ENCODE peak calls at places on chromosomes 13 and 19, in six cellular contexts. One of them, this sample, is unnamed.

GRCh38 chr19:38386968-38387549 is 775 bp downstream of the GGN start:
- DNase-seq in GM12878: no peak
- DNase-seq in GM12891: no peak
- DNase-seq in H1: no peak
- DNase-seq in HepG2: no peak
- DNase-seq in K562: peak; percentile 42
- DNase-seq in this sample: no peak

GRCh38 chr19:45276284-45276687 is 25.2 kb downstream of the MARK4 start:
- DNase-seq in GM12878: no peak
- DNase-seq in GM12891: no peak
- DNase-seq in H1: no peak
- DNase-seq in HepG2: peak; percentile 87
- DNase-seq in K562: no peak
- DNase-seq in this sample: no peak

GRCh38 chr19:19502808-19503602 is 12.3 kb downstream of the TSSK6 start:
- DNase-seq in GM12878: no peak
- DNase-seq in GM12891: no peak
- DNase-seq in H1: no peak
- DNase-seq in HepG2: no peak
- DNase-seq in K562: no peak
- DNase-seq in this sample: no peak

GRCh38 chr19:5436101-5436947 is 18.9 kb upstream of the ZNRF4 start:
- DNase-seq in GM12878: no peak
- DNase-seq in GM12891: no peak
- DNase-seq in H1: peak; percentile 96
- DNase-seq in HepG2: no peak
- DNase-seq in K562: peak; percentile 99
- DNase-seq in this sample: no peak

GRCh38 chr19:6540918-6541689 is 10.3 kb downstream of the TNFSF9 start:
- DNase-seq in GM12878: no peak
- DNase-seq in GM12891: no peak
- DNase-seq in H1: no peak
- DNase-seq in HepG2: no peak
- DNase-seq in K562: no peak
- DNase-seq in this sample: no peak

GRCh38 chr13:52991344-52992020 is 37.1 kb upstream of the OLFM4 start:
- DNase-seq in GM12878: no peak
- DNase-seq in GM12891: no peak
- DNase-seq in H1: no peak
- DNase-seq in HepG2: no peak
- DNase-seq in K562: no peak
- DNase-seq in this sample: no peak

GRCh38 chr13:20566424-20566916 is 487 bp upstream of the IFT88 start:
- DNase-seq in GM12878: no peak
- DNase-seq in GM12891: no peak
- DNase-seq in H1: no peak
- DNase-seq in HepG2: peak; percentile 76
- DNase-seq in K562: no peak
- DNase-seq in this sample: no peak

GRCh38 chr19:47891923-47892666 is 6.0 kb upstream of the SULT2A1 start:
- DNase-seq in GM12878: no peak
- DNase-seq in GM12891: no peak
- DNase-seq in H1: no peak
- DNase-seq in HepG2: peak; percentile 99
- DNase-seq in K562: peak; percentile 81
- DNase-seq in this sample: no peak

GRCh38 chr13:74975122-74975521 is 506.8 kb downstream of the TBC1D4 start:
- DNase-seq in GM12878: no peak
- DNase-seq in GM12891: no peak
- DNase-seq in H1: no peak
- DNase-seq in HepG2: no peak
- DNase-seq in K562: no peak
- DNase-seq in this sample: no peak

GRCh38 chr13:86282450-86282849 is 483.2 kb upstream of the SLITRK6 start:
- DNase-seq in GM12878: peak; percentile 20
- DNase-seq in GM12891: no peak
- DNase-seq in H1: no peak
- DNase-seq in HepG2: no peak
- DNase-seq in K562: no peak
- DNase-seq in this sample: no peak

GRCh38 chr13:80454245-80454644 is 113.3 kb upstream of the SPRY2 start:
- DNase-seq in GM12878: peak; percentile 34
- DNase-seq in GM12891: no peak
- DNase-seq in H1: no peak
- DNase-seq in HepG2: no peak
- DNase-seq in K562: no peak
- DNase-seq in this sample: no peak

GRCh38 chr13:90201198-90201597 is 1146.3 kb upstream of the MIR17HG start:
- DNase-seq in GM12878: no peak
- DNase-seq in GM12891: no peak
- DNase-seq in H1: no peak
- DNase-seq in HepG2: no peak
- DNase-seq in K562: no peak
- DNase-seq in this sample: no peak

GRCh38 chr19:2546128-2547032 is 70.5 kb downstream of the GADD45B start:
- DNase-seq in GM12878: no peak
- DNase-seq in GM12891: no peak
- DNase-seq in H1: peak; percentile 73
- DNase-seq in HepG2: peak; percentile 88
- DNase-seq in K562: peak; percentile 31
- DNase-seq in this sample: no peak

GRCh38 chr13:86932935-86933334 is 738.2 kb upstream of the SLITRK5 start:
- DNase-seq in GM12878: no peak
- DNase-seq in GM12891: no peak
- DNase-seq in H1: no peak
- DNase-seq in HepG2: no peak
- DNase-seq in K562: no peak
- DNase-seq in this sample: no peak

GRCh38 chr19:52391135-52391534 is 6.5 kb upstream of the ZNF528 start:
- DNase-seq in GM12878: no peak
- DNase-seq in GM12891: no peak
- DNase-seq in H1: no peak
- DNase-seq in HepG2: no peak
- DNase-seq in K562: no peak
- DNase-seq in this sample: no peak

GRCh38 chr19:7540761-7541480 is 5.4 kb downstream of the PNPLA6 start:
- DNase-seq in GM12878: no peak
- DNase-seq in GM12891: no peak
- DNase-seq in H1: peak; percentile 92
- DNase-seq in HepG2: no peak
- DNase-seq in K562: peak; percentile 88
- DNase-seq in this sample: no peak

GRCh38 chr19:53873451-53874383 is 6.0 kb downstream of the MYADM start:
- DNase-seq in GM12878: no peak
- DNase-seq in GM12891: no peak
- DNase-seq in H1: no peak
- DNase-seq in HepG2: no peak
- DNase-seq in K562: no peak
- DNase-seq in this sample: no peak

GRCh38 chr13:44207476-44207875 is 166.1 kb upstream of the SERP2 start:
- DNase-seq in GM12878: no peak
- DNase-seq in GM12891: no peak
- DNase-seq in H1: no peak
- DNase-seq in HepG2: no peak
- DNase-seq in K562: no peak
- DNase-seq in this sample: no peak

GRCh38 chr19:35717665-35718344 is at the start of gene KMT2B:
- DNase-seq in GM12878: no peak
- DNase-seq in GM12891: peak; percentile 99
- DNase-seq in H1: peak; percentile 94
- DNase-seq in HepG2: no peak
- DNase-seq in K562: peak; percentile 93
- DNase-seq in this sample: peak; percentile 99

GRCh38 chr19:18865973-18866799 is 29.8 kb downstream of the CERS1 start:
- DNase-seq in GM12878: no peak
- DNase-seq in GM12891: peak; percentile 97
- DNase-seq in H1: peak; percentile 96
- DNase-seq in HepG2: peak; percentile 35
- DNase-seq in K562: peak; percentile 91
- DNase-seq in this sample: peak; percentile 87

GRCh38 chr13:38898481-38898880 is 92.2 kb downstream of the STOML3 start:
- DNase-seq in GM12878: no peak
- DNase-seq in GM12891: no peak
- DNase-seq in H1: no peak
- DNase-seq in HepG2: no peak
- DNase-seq in K562: no peak
- DNase-seq in this sample: no peak

GRCh38 chr13:47069133-47069532 is 172.3 kb upstream of the HTR2A start:
- DNase-seq in GM12878: no peak
- DNase-seq in GM12891: no peak
- DNase-seq in H1: no peak
- DNase-seq in HepG2: no peak
- DNase-seq in K562: no peak
- DNase-seq in this sample: no peak

GRCh38 chr13:98279473-98280175 is 102.6 kb upstream of the RNF113B start:
- DNase-seq in GM12878: peak; percentile 41
- DNase-seq in GM12891: no peak
- DNase-seq in H1: no peak
- DNase-seq in HepG2: no peak
- DNase-seq in K562: no peak
- DNase-seq in this sample: no peak

GRCh38 chr19:38318595-38319142 is 976 bp upstream of the KCNK6 start:
- DNase-seq in GM12878: no peak
- DNase-seq in GM12891: no peak
- DNase-seq in H1: no peak
- DNase-seq in HepG2: no peak
- DNase-seq in K562: no peak
- DNase-seq in this sample: no peak

GRCh38 chr13:42064259-42064658 is 15.8 kb downstream of the DGKH start:
- DNase-seq in GM12878: no peak
- DNase-seq in GM12891: no peak
- DNase-seq in H1: no peak
- DNase-seq in HepG2: no peak
- DNase-seq in K562: no peak
- DNase-seq in this sample: no peak

GRCh38 chr13:52051400-52051799 is 26.9 kb downstream of the UTP14C start:
- DNase-seq in GM12878: no peak
- DNase-seq in GM12891: no peak
- DNase-seq in H1: no peak
- DNase-seq in HepG2: no peak
- DNase-seq in K562: no peak
- DNase-seq in this sample: no peak

GRCh38 chr13:41763772-41764171 is 197.1 kb downstream of the VWA8 start:
- DNase-seq in GM12878: no peak
- DNase-seq in GM12891: no peak
- DNase-seq in H1: no peak
- DNase-seq in HepG2: no peak
- DNase-seq in K562: peak; percentile 18
- DNase-seq in this sample: no peak

DNA sequence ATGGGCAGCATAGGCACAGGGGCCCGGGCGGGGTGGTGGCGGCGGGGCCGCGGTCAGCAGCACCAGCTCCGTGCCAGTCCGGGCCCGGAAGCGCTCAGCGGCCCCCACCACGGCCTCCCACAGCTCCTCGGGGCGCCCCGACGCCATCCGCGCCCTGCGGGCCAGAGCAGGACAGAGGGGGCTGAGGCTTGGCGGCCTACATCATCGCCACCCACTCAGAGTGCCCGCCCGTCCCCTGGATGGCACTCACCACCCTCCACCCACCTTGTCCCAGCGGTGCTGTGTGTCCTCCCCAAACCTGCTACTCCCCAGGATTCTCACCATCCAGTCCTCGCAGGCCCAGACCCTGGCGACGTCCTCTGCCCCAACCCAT is 4.0 kb downstream of the AKT1S1 start:
- DNase-seq in GM12878: no peak
- DNase-seq in GM12891: no peak
- DNase-seq in H1: no peak
- DNase-seq in HepG2: no peak
- DNase-seq in K562: no peak
- DNase-seq in this sample: no peak
- TF ChIP-seq POLR2A in GM12878: no peak
- TF ChIP-seq POLR2A in GM12891: no peak
- TF ChIP-seq POLR2A in H1: no peak
- TF ChIP-seq POLR2A in HepG2: no peak
- TF ChIP-seq POLR2A in K562: no peak
- TF ChIP-seq POLR2A in this sample: no peak

GRCh38 chr13:28337196-28338045 is 157.5 kb downstream of the FLT1 start:
- DNase-seq in GM12878: no peak
- DNase-seq in GM12891: no peak
- DNase-seq in H1: no peak
- DNase-seq in HepG2: no peak
- DNase-seq in K562: no peak
- DNase-seq in this sample: no peak

GRCh38 chr13:28338202-28338601 is 156.7 kb downstream of the FLT1 start:
- DNase-seq in GM12878: no peak
- DNase-seq in GM12891: no peak
- DNase-seq in H1: no peak
- DNase-seq in HepG2: no peak
- DNase-seq in K562: no peak
- DNase-seq in this sample: no peak

GRCh38 chr13:28338742-28339141 is 156.2 kb downstream of the FLT1 start:
- DNase-seq in GM12878: no peak
- DNase-seq in GM12891: no peak
- DNase-seq in H1: no peak
- DNase-seq in HepG2: no peak
- DNase-seq in K562: no peak
- DNase-seq in this sample: no peak

GRCh38 chr13:28333204-28333900 is 161.6 kb downstream of the FLT1 start:
- DNase-seq in GM12878: no peak
- DNase-seq in GM12891: no peak
- DNase-seq in H1: no peak
- DNase-seq in HepG2: no peak
- DNase-seq in K562: no peak
- DNase-seq in this sample: no peak

DNA sequence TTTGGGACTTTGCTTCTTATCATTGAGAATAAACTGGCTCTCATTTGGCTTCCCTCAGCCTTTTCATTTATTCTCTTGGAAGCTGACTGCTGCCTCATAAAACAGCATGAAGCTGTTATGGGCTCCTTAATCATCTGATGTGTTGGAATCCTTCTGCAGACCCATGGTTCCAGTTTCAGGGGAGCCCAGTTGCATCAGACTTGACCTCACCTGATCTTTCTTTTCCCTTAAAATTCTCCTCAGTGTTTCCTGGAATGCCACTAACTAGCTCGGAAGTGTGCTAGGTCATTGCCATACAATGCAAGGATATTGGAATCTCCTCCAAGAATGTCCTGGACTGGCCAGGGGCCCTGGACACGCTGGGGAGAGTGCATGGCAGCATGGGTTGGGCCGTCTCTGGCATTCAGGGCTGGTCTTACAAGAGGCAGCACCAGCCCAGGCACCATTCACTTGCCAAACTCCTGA is 158.7 kb downstream of the FLT1 start:
- DNase-seq in GM12878: no peak
- DNase-seq in GM12891: no peak
- DNase-seq in H1: no peak
- DNase-seq in HepG2: no peak
- DNase-seq in K562: no peak
- DNase-seq in this sample: no peak
- TF ChIP-seq POLR2AphosphoS5 in GM12878: no peak
- TF ChIP-seq POLR2AphosphoS5 in GM12891: no peak
- TF ChIP-seq POLR2AphosphoS5 in H1: no peak
- TF ChIP-seq POLR2AphosphoS5 in HepG2: no peak
- TF ChIP-seq POLR2AphosphoS5 in K562: no peak
- TF ChIP-seq POLR2AphosphoS5 in this sample: no peak

GRCh38 chr13:32901994-32902780 is 114.0 kb upstream of the KL start:
- DNase-seq in GM12878: no peak
- DNase-seq in GM12891: no peak
- DNase-seq in H1: no peak
- DNase-seq in HepG2: no peak
- DNase-seq in K562: no peak
- DNase-seq in this sample: no peak
- TF ChIP-seq TAF1 in GM12878: no peak
- TF ChIP-seq TAF1 in GM12891: no peak
- TF ChIP-seq TAF1 in H1: no peak
- TF ChIP-seq TAF1 in HepG2: no peak
- TF ChIP-seq TAF1 in K562: no peak
- TF ChIP-seq TAF1 in this sample: no peak

GRCh38 chr19:21358768-21359451 is at the start of gene ZNF738:
- DNase-seq in GM12878: peak; percentile 86
- DNase-seq in GM12891: peak; percentile 70
- DNase-seq in H1: peak; percentile 88
- DNase-seq in HepG2: peak; percentile 84
- DNase-seq in K562: peak; percentile 73
- DNase-seq in this sample: peak; percentile 74
- TF ChIP-seq POLR2A in GM12878: peak; percentile 85
- TF ChIP-seq POLR2A in GM12891: peak; percentile 74
- TF ChIP-seq POLR2A in H1: no peak
- TF ChIP-seq POLR2A in HepG2: peak; percentile 51
- TF ChIP-seq POLR2A in K562: peak; percentile 65
- TF ChIP-seq POLR2A in this sample: peak; percentile 87